ENCODE peak calls at places on chromosomes 3 and 15, in four cellular contexts. R is endothelial cell; B is activated naive CD4-positive, alpha-beta T cell; D is coronary artery. Q is an unnamed sample.

GRCh38 chr15:96125681-96126080 is 204.8 kb upstream of the NR2F2 start:
- DNase-seq in R (no peak), B (no peak), D (no peak), Q (no peak)

GRCh38 chr3:106247902-106248684 is 379.3 kb upstream of the CBLB start:
- DNase-seq in R (no peak), B (no peak), D (no peak), Q (no peak)

GRCh38 chr3:33718595-33718907 is 497 bp upstream of the CLASP2 start:
- DNase-seq in R (no peak), B (no peak), D (no peak), Q (no peak)

GRCh38 chr15:87689716-87690115 is 566.8 kb downstream of the NTRK3 start:
- DNase-seq in R (no peak), B (no peak), D (no peak), Q (no peak)

GRCh38 chr15:89150762-89151305 is 62.6 kb downstream of the ABHD2 start:
- DNase-seq in R (no peak), B (no peak), D (no peak), Q (no peak)

GRCh38 chr3:10986592-10986991 is 6.0 kb upstream of the SLC6A1 start:
- DNase-seq in R (no peak), B (no peak), D (no peak), Q (no peak)

GRCh38 chr3:14491396-14492190 is 48.5 kb downstream of the GRIP2 start:
- DNase-seq in R (no peak), B (no peak), D (no peak), Q (no peak)

GRCh38 chr15:99481406-99481805 is 84.4 kb upstream of the MEF2A start:
- DNase-seq in R (no peak), B (no peak), D (no peak), Q (no peak)